ENCODE peak calls at places on chromosomes 5 and 9, in eight cellular contexts. One of them, this sample, is unnamed.

GRCh38 chr9:6956796-6957355 is 199.1 kb downstream of the KDM4C start:
- DNase-seq in glomerular endothelial cell: no peak
- DNase-seq in germinal center: no peak
- DNase-seq in activated CD4-positive, alpha-beta memory T cell treated with anti-CD3 and anti-CD28 coated beads for 36 hours: no peak
- DNase-seq in NCI-H510A: no peak
- DNase-seq in activated CD8-positive, alpha-beta memory T cell treated with anti-CD3 and anti-CD28 coated beads, Interleukin-2, amount 50 U/mL, for 48 hours: no peak
- DNase-seq in posterior vena cava: no peak
- DNase-seq in SIG-M5: no peak
- DNase-seq in this sample: no peak

GRCh38 chr5:134460551-134460950 is 48.9 kb upstream of the CDKN2AIPNL start:
- DNase-seq in activated CD4-positive, alpha-beta memory T cell treated with anti-CD3 and anti-CD28 coated beads for 36 hours: no peak
- DNase-seq in glomerular endothelial cell: no peak
- DNase-seq in activated CD8-positive, alpha-beta memory T cell treated with anti-CD3 and anti-CD28 coated beads, Interleukin-2, amount 50 U/mL, for 48 hours: no peak
- DNase-seq in germinal center: no peak
- DNase-seq in NCI-H510A: no peak
- DNase-seq in SIG-M5: no peak
- DNase-seq in posterior vena cava: no peak
- DNase-seq in this sample: no peak

GRCh38 chr9:35673132-35673997 is at the start of gene CA9:
- DNase-seq in posterior vena cava: peak; percentile 46
- DNase-seq in glomerular endothelial cell: no peak
- DNase-seq in activated CD4-positive, alpha-beta memory T cell treated with anti-CD3 and anti-CD28 coated beads for 36 hours: no peak
- DNase-seq in germinal center: no peak
- DNase-seq in NCI-H510A: no peak
- DNase-seq in activated CD8-positive, alpha-beta memory T cell treated with anti-CD3 and anti-CD28 coated beads, Interleukin-2, amount 50 U/mL, for 48 hours: no peak
- DNase-seq in SIG-M5: no peak
- DNase-seq in this sample: no peak

GRCh38 chr9:3475300-3476020 is 50.3 kb downstream of the RFX3 start:
- DNase-seq in posterior vena cava: no peak
- DNase-seq in glomerular endothelial cell: no peak
- DNase-seq in activated CD4-positive, alpha-beta memory T cell treated with anti-CD3 and anti-CD28 coated beads for 36 hours: peak; percentile 38
- DNase-seq in activated CD8-positive, alpha-beta memory T cell treated with anti-CD3 and anti-CD28 coated beads, Interleukin-2, amount 50 U/mL, for 48 hours: no peak
- DNase-seq in germinal center: no peak
- DNase-seq in SIG-M5: no peak
- DNase-seq in NCI-H510A: no peak
- DNase-seq in this sample: no peak

GRCh38 chr9:6034954-6035353 is 19.5 kb upstream of the RANBP6 start:
- DNase-seq in activated CD4-positive, alpha-beta memory T cell treated with anti-CD3 and anti-CD28 coated beads for 36 hours: peak; percentile 32
- DNase-seq in SIG-M5: no peak
- DNase-seq in posterior vena cava: no peak
- DNase-seq in glomerular endothelial cell: no peak
- DNase-seq in germinal center: no peak
- DNase-seq in NCI-H510A: no peak
- DNase-seq in activated CD8-positive, alpha-beta memory T cell treated with anti-CD3 and anti-CD28 coated beads, Interleukin-2, amount 50 U/mL, for 48 hours: no peak
- DNase-seq in this sample: no peak

GRCh38 chr5:180990889-180991257 is 2.2 kb downstream of the BTNL3 start:
- DNase-seq in SIG-M5: no peak
- DNase-seq in activated CD4-positive, alpha-beta memory T cell treated with anti-CD3 and anti-CD28 coated beads for 36 hours: no peak
- DNase-seq in germinal center: no peak
- DNase-seq in posterior vena cava: no peak
- DNase-seq in activated CD8-positive, alpha-beta memory T cell treated with anti-CD3 and anti-CD28 coated beads, Interleukin-2, amount 50 U/mL, for 48 hours: no peak
- DNase-seq in glomerular endothelial cell: no peak
- DNase-seq in NCI-H510A: no peak
- DNase-seq in this sample: peak; percentile 46

GRCh38 chr9:9961934-9962333 is 650.9 kb downstream of the PTPRD start:
- DNase-seq in germinal center: no peak
- DNase-seq in SIG-M5: no peak
- DNase-seq in glomerular endothelial cell: no peak
- DNase-seq in posterior vena cava: no peak
- DNase-seq in activated CD8-positive, alpha-beta memory T cell treated with anti-CD3 and anti-CD28 coated beads, Interleukin-2, amount 50 U/mL, for 48 hours: no peak
- DNase-seq in NCI-H510A: no peak
- DNase-seq in activated CD4-positive, alpha-beta memory T cell treated with anti-CD3 and anti-CD28 coated beads for 36 hours: no peak
- DNase-seq in this sample: no peak

GRCh38 chr9:34691556-34691955 is 480 bp upstream of the CCL19 start:
- DNase-seq in glomerular endothelial cell: no peak
- DNase-seq in posterior vena cava: no peak
- DNase-seq in NCI-H510A: no peak
- DNase-seq in germinal center: no peak
- DNase-seq in activated CD4-positive, alpha-beta memory T cell treated with anti-CD3 and anti-CD28 coated beads for 36 hours: no peak
- DNase-seq in activated CD8-positive, alpha-beta memory T cell treated with anti-CD3 and anti-CD28 coated beads, Interleukin-2, amount 50 U/mL, for 48 hours: no peak
- DNase-seq in SIG-M5: no peak
- DNase-seq in this sample: no peak

GRCh38 chr5:141882594-141883183 is 4.5 kb upstream of the PCDH1 start:
- DNase-seq in activated CD8-positive, alpha-beta memory T cell treated with anti-CD3 and anti-CD28 coated beads, Interleukin-2, amount 50 U/mL, for 48 hours: no peak
- DNase-seq in SIG-M5: no peak
- DNase-seq in NCI-H510A: no peak
- DNase-seq in posterior vena cava: peak; percentile 38
- DNase-seq in activated CD4-positive, alpha-beta memory T cell treated with anti-CD3 and anti-CD28 coated beads for 36 hours: no peak
- DNase-seq in germinal center: no peak
- DNase-seq in glomerular endothelial cell: no peak
- DNase-seq in this sample: no peak

GRCh38 chr5:69449511-69449910 is 34.6 kb downstream of the MARVELD2 start:
- DNase-seq in NCI-H510A: no peak
- DNase-seq in posterior vena cava: no peak
- DNase-seq in activated CD8-positive, alpha-beta memory T cell treated with anti-CD3 and anti-CD28 coated beads, Interleukin-2, amount 50 U/mL, for 48 hours: no peak
- DNase-seq in SIG-M5: no peak
- DNase-seq in germinal center: no peak
- DNase-seq in activated CD4-positive, alpha-beta memory T cell treated with anti-CD3 and anti-CD28 coated beads for 36 hours: no peak
- DNase-seq in glomerular endothelial cell: no peak
- DNase-seq in this sample: no peak

GRCh38 chr9:71984388-71985069 is 73.1 kb downstream of the C9orf85 start:
- DNase-seq in activated CD8-positive, alpha-beta memory T cell treated with anti-CD3 and anti-CD28 coated beads, Interleukin-2, amount 50 U/mL, for 48 hours: no peak
- DNase-seq in NCI-H510A: no peak
- DNase-seq in activated CD4-positive, alpha-beta memory T cell treated with anti-CD3 and anti-CD28 coated beads for 36 hours: no peak
- DNase-seq in glomerular endothelial cell: no peak
- DNase-seq in SIG-M5: no peak
- DNase-seq in posterior vena cava: no peak
- DNase-seq in germinal center: no peak
- DNase-seq in this sample: no peak

GRCh38 chr5:30112842-30113241 is 1080.6 kb upstream of the CDH6 start:
- DNase-seq in posterior vena cava: no peak
- DNase-seq in germinal center: no peak
- DNase-seq in activated CD8-positive, alpha-beta memory T cell treated with anti-CD3 and anti-CD28 coated beads, Interleukin-2, amount 50 U/mL, for 48 hours: no peak
- DNase-seq in glomerular endothelial cell: no peak
- DNase-seq in NCI-H510A: no peak
- DNase-seq in SIG-M5: no peak
- DNase-seq in activated CD4-positive, alpha-beta memory T cell treated with anti-CD3 and anti-CD28 coated beads for 36 hours: no peak
- DNase-seq in this sample: no peak

GRCh38 chr9:99121604-99122003 is 16.7 kb downstream of the TGFBR1 start:
- DNase-seq in germinal center: no peak
- DNase-seq in activated CD8-positive, alpha-beta memory T cell treated with anti-CD3 and anti-CD28 coated beads, Interleukin-2, amount 50 U/mL, for 48 hours: no peak
- DNase-seq in posterior vena cava: no peak
- DNase-seq in NCI-H510A: no peak
- DNase-seq in glomerular endothelial cell: no peak
- DNase-seq in activated CD4-positive, alpha-beta memory T cell treated with anti-CD3 and anti-CD28 coated beads for 36 hours: no peak
- DNase-seq in SIG-M5: no peak
- DNase-seq in this sample: no peak

GRCh38 chr5:157457391-157457790 is 2.6 kb upstream of the NIPAL4 start:
- DNase-seq in glomerular endothelial cell: no peak
- DNase-seq in germinal center: no peak
- DNase-seq in activated CD8-positive, alpha-beta memory T cell treated with anti-CD3 and anti-CD28 coated beads, Interleukin-2, amount 50 U/mL, for 48 hours: no peak
- DNase-seq in activated CD4-positive, alpha-beta memory T cell treated with anti-CD3 and anti-CD28 coated beads for 36 hours: no peak
- DNase-seq in NCI-H510A: no peak
- DNase-seq in SIG-M5: no peak
- DNase-seq in posterior vena cava: no peak
- DNase-seq in this sample: no peak

GRCh38 chr5:153153086-153153485 is 337.4 kb upstream of the GRIA1 start:
- DNase-seq in activated CD8-positive, alpha-beta memory T cell treated with anti-CD3 and anti-CD28 coated beads, Interleukin-2, amount 50 U/mL, for 48 hours: no peak
- DNase-seq in posterior vena cava: no peak
- DNase-seq in activated CD4-positive, alpha-beta memory T cell treated with anti-CD3 and anti-CD28 coated beads for 36 hours: no peak
- DNase-seq in glomerular endothelial cell: no peak
- DNase-seq in germinal center: no peak
- DNase-seq in SIG-M5: no peak
- DNase-seq in NCI-H510A: no peak
- DNase-seq in this sample: no peak

GRCh38 chr5:132013711-132014110 is 2.3 kb upstream of the ACSL6 start:
- DNase-seq in activated CD4-positive, alpha-beta memory T cell treated with anti-CD3 and anti-CD28 coated beads for 36 hours: peak; percentile 2
- DNase-seq in posterior vena cava: peak; percentile 61
- DNase-seq in glomerular endothelial cell: no peak
- DNase-seq in activated CD8-positive, alpha-beta memory T cell treated with anti-CD3 and anti-CD28 coated beads, Interleukin-2, amount 50 U/mL, for 48 hours: peak; percentile 46
- DNase-seq in SIG-M5: no peak
- DNase-seq in germinal center: no peak
- DNase-seq in NCI-H510A: no peak
- DNase-seq in this sample: peak; percentile 9

GRCh38 chr5:98372351-98372750 is 401.1 kb upstream of the RGMB start:
- DNase-seq in activated CD8-positive, alpha-beta memory T cell treated with anti-CD3 and anti-CD28 coated beads, Interleukin-2, amount 50 U/mL, for 48 hours: no peak
- DNase-seq in glomerular endothelial cell: no peak
- DNase-seq in NCI-H510A: no peak
- DNase-seq in activated CD4-positive, alpha-beta memory T cell treated with anti-CD3 and anti-CD28 coated beads for 36 hours: no peak
- DNase-seq in germinal center: no peak
- DNase-seq in posterior vena cava: no peak
- DNase-seq in SIG-M5: no peak
- DNase-seq in this sample: no peak

This sample was measured in mucosa of descending colon.